ENCODE peak calls at places on chromosomes 4 and X, in six cellular contexts. Z, R, K, E, F and T are unnamed samples.

GRCh38 chr4:110801591-110801990 is 178.7 kb upstream of the PITX2 start:
- DNase-seq in Z (no peak), R (no peak), K (no peak), E (no peak), F (no peak), T (no peak)

GRCh38 chr4:87912164-87913004 is 63.1 kb upstream of the SPP1 start:
- DNase-seq in Z (no peak), R (no peak), K (no peak), E (no peak), F (no peak), T (no peak)

GRCh38 chr4:13627185-13627605 is 330 bp downstream of the BOD1L1 start:
- DNase-seq in Z (peak), R (no peak), K (peak), E (no peak), F (peak), T (peak)

GRCh38 chr4:182925298-182925738 is 8.1 kb upstream of the DCTD start:
- DNase-seq in Z (peak), R (peak), K (peak), E (peak), F (no peak), T (peak)

GRCh38 chrX:32084757-32085156 is 1012.9 kb upstream of the FTHL17 start:
- DNase-seq in Z (no peak), R (no peak), K (no peak), E (no peak), F (no peak), T (no peak)

GRCh38 chr4:650951-651883 is 22.9 kb downstream of the ATP5ME start:
- DNase-seq in Z (no peak), R (peak), K (no peak), E (no peak), F (no peak), T (no peak)

GRCh38 chr4:168575473-168575872 is 78.6 kb downstream of the PALLD start:
- DNase-seq in Z (no peak), R (no peak), K (no peak), E (no peak), F (no peak), T (no peak)

GRCh38 chr4:105546086-105546485 is 6.3 kb upstream of the ARHGEF38 start:
- DNase-seq in Z (no peak), R (no peak), K (no peak), E (no peak), F (no peak), T (no peak)

GRCh38 chr4:175282407-175282806 is 364.2 kb downstream of the ADAM29 start:
- DNase-seq in Z (no peak), R (no peak), K (no peak), E (no peak), F (no peak), T (no peak)

GRCh38 chr4:87543835-87544461 is 14.8 kb upstream of the SPARCL1 start:
- DNase-seq in Z (peak), R (peak), K (no peak), E (peak), F (no peak), T (peak)

GRCh38 chrX:130120321-130120731 is 10.0 kb upstream of the ELF4 start:
- DNase-seq in Z (peak), R (peak), K (no peak), E (no peak), F (peak), T (no peak)

GRCh38 chr4:133483600-133484246 is 334.6 kb downstream of the PCDH10 start:
- DNase-seq in Z (peak), R (no peak), K (no peak), E (peak), F (no peak), T (no peak)

GRCh38 chr4:73850261-73850970 is 2.7 kb upstream of the PF4V1 start:
- DNase-seq in Z (no peak), R (no peak), K (no peak), E (peak), F (no peak), T (no peak)

GRCh38 chr4:82981116-82981515 is 29.5 kb downstream of the LIN54 start:
- DNase-seq in Z (no peak), R (no peak), K (no peak), E (no peak), F (no peak), T (no peak)

GRCh38 chr4:118270492-118270891 is 82.3 kb downstream of the PRSS12 start:
- DNase-seq in Z (peak), R (peak), K (peak), E (peak), F (no peak), T (no peak)

GRCh38 chrX:39058724-39059123 is 257.5 kb downstream of the MID1IP1 start:
- DNase-seq in Z (no peak), R (no peak), K (no peak), E (no peak), F (no peak), T (no peak)

GRCh38 chr4:52752921-52753320 is 1.7 kb upstream of the ERVMER34-1 start:
- DNase-seq in Z (no peak), R (no peak), K (no peak), E (no peak), F (no peak), T (no peak)

GRCh38 chrX:152072236-152072635 is 66.1 kb downstream of the MAGEA10 start:
- DNase-seq in Z (no peak), R (no peak), K (no peak), E (no peak), F (no peak), T (no peak)

GRCh38 chrX:46039526-46039925 is 505.7 kb downstream of the ZNF674 start:
- DNase-seq in Z (peak), R (no peak), K (no peak), E (no peak), F (no peak), T (no peak)

GRCh38 chrX:151697537-151697936 is 2.3 kb downstream of the PRRG3 start:
- DNase-seq in Z (no peak), R (no peak), K (no peak), E (no peak), F (no peak), T (no peak)

GRCh38 chr4:119518230-119518892 is 110.2 kb downstream of the PDE5A start:
- DNase-seq in Z (no peak), R (no peak), K (no peak), E (no peak), F (no peak), T (no peak)

GRCh38 chrX:46407753-46408130 is 137.5 kb downstream of the ZNF674 start:
- DNase-seq in Z (no peak), R (no peak), K (no peak), E (no peak), F (no peak), T (no peak)

GRCh38 chrX:119429471-119429870 is 30.3 kb downstream of the SLC25A43 start:
- DNase-seq in Z (no peak), R (no peak), K (no peak), E (no peak), F (no peak), T (no peak)

GRCh38 chr4:1216869-1217294 is 32.0 kb downstream of the CTBP1 start:
- DNase-seq in Z (no peak), R (peak), K (no peak), E (no peak), F (peak), T (peak)

GRCh38 chr4:141132689-141133145 is 552 bp downstream of the RNF150 start:
- DNase-seq in Z (peak), R (peak), K (peak), E (peak), F (peak), T (peak)

GRCh38 chr4:176042195-176042594 is 23.4 kb upstream of the WDR17 start:
- DNase-seq in Z (no peak), R (no peak), K (no peak), E (no peak), F (no peak), T (no peak)

GRCh38 chr4:78864405-78865024 is 74.7 kb downstream of the PAQR3 start:
- DNase-seq in Z (peak), R (peak), K (peak), E (peak), F (no peak), T (no peak)

GRCh38 chr4:109424093-109424818 is 9.4 kb upstream of the SEC24B start:
- DNase-seq in Z (no peak), R (no peak), K (no peak), E (no peak), F (no peak), T (no peak)

GRCh38 chr4:6355052-6355451 is 85.4 kb downstream of the WFS1 start:
- DNase-seq in Z (peak), R (no peak), K (no peak), E (no peak), F (no peak), T (no peak)